ENCODE peak calls at places on chromosome 13, in nine cellular contexts. M is IMR-90, C is Caki2, I is SJSA1, B is posterior cingulate gyrus, G is iPS-NIHi11, V is COLO829, Q is GM23338, R is AG10803. D is an unnamed sample.

GRCh38 chr13:113639661-113640262 is 18.2 kb downstream of the ATP4B start:
- DNase-seq in M (no peak), C (no peak), I (no peak), B (no peak), G (no peak), V (no peak), Q (no peak), R (peak; percentile 28), D (no peak)

GRCh38 chr13:96294930-96295657 is 205.2 kb downstream of the HS6ST3 start:
- DNase-seq in M (no peak), C (no peak), I (no peak), B (no peak), G (peak; percentile 13), V (no peak), Q (peak; percentile 81), R (no peak), D (no peak)

GRCh38 chr13:105774739-105775460 is 760.6 kb downstream of the EFNB2 start:
- DNase-seq in M (peak; percentile 2), C (peak; percentile 95), I (peak; percentile 45), B (no peak), G (no peak), V (no peak), Q (peak; percentile 12), R (no peak), D (peak; percentile 12)

GRCh38 chr13:113815151-113816058 is 48.5 kb downstream of the GAS6 start:
- DNase-seq in M (no peak), C (no peak), I (no peak), B (peak; percentile 49), G (no peak), V (peak; percentile 32), Q (no peak), R (no peak), D (peak; percentile 66)

GRCh38 chr13:95391785-95392184 is 90.5 kb upstream of the ABCC4 start:
- DNase-seq in M (no peak), C (no peak), I (no peak), B (no peak), G (no peak), V (no peak), Q (no peak), R (no peak), D (no peak)

GRCh38 chr13:101317986-101318523 is 98.3 kb downstream of the NALCN start:
- DNase-seq in M (no peak), C (no peak), I (no peak), B (peak; percentile 65), G (no peak), V (no peak), Q (no peak), R (no peak), D (no peak)

GRCh38 chr13:43815204-43815603 is 28.4 kb upstream of the ENOX1 start:
- DNase-seq in M (peak; percentile 88), C (no peak), I (peak; percentile 55), B (no peak), G (no peak), V (peak; percentile 72), Q (no peak), R (peak; percentile 82), D (no peak)

GRCh38 chr13:93984876-93985275 is 494.6 kb downstream of the DCT start:
- DNase-seq in M (no peak), C (no peak), I (no peak), B (no peak), G (peak; percentile 45), V (no peak), Q (peak; percentile 61), R (no peak), D (no peak)

GRCh38 chr13:38662362-38662761 is 24.5 kb upstream of the FREM2 start:
- DNase-seq in M (peak; percentile 16), C (no peak), I (no peak), B (no peak), G (no peak), V (peak; percentile 24), Q (peak; percentile 17), R (peak; percentile 46), D (no peak)

GRCh38 chr13:99214691-99215090 is 14.0 kb downstream of the UBAC2 start:
- DNase-seq in M (no peak), C (no peak), I (no peak), B (no peak), G (no peak), V (no peak), Q (no peak), R (no peak), D (no peak)

GRCh38 chr13:72774019-72774418 is 7.7 kb downstream of the DIS3 start:
- DNase-seq in M (no peak), C (no peak), I (peak; percentile 22), B (no peak), G (no peak), V (no peak), Q (no peak), R (peak; percentile 17), D (no peak)

GRCh38 chr13:98584668-98585397 is 7.9 kb upstream of the STK24 start:
- DNase-seq in M (no peak), C (no peak), I (no peak), B (no peak), G (no peak), V (no peak), Q (no peak), R (peak; percentile 66), D (no peak)

GRCh38 chr13:102643656-102644055 is 46.9 kb downstream of the TPP2 start:
- DNase-seq in M (peak; percentile 21), C (no peak), I (no peak), B (no peak), G (no peak), V (no peak), Q (no peak), R (no peak), D (no peak)

GRCh38 chr13:44052843-44053607 is 173.3 kb downstream of the LACC1 start:
- DNase-seq in M (peak; percentile 65), C (no peak), I (no peak), B (peak; percentile 82), G (peak; percentile 18), V (no peak), Q (peak; percentile 60), R (peak; percentile 62), D (no peak)

GRCh38 chr13:51923983-51924539 is 62.3 kb downstream of the CCDC70 start:
- DNase-seq in M (no peak), C (no peak), I (no peak), B (no peak), G (peak; percentile 63), V (peak; percentile 27), Q (peak; percentile 75), R (no peak), D (no peak)

GRCh38 chr13:28530729-28531194 is 35.8 kb upstream of the FLT1 start:
- DNase-seq in M (no peak), C (no peak), I (no peak), B (no peak), G (no peak), V (peak; percentile 20), Q (no peak), R (peak; percentile 43), D (no peak)

GRCh38 chr13:79398915-79399314 is 7.1 kb downstream of the RBM26 start:
- DNase-seq in M (peak; percentile 55), C (peak; percentile 17), I (no peak), B (no peak), G (no peak), V (no peak), Q (no peak), R (no peak), D (no peak)

GRCh38 chr13:22800726-22801401 is 379.9 kb upstream of the SGCG start:
- DNase-seq in M (peak; percentile 0), C (no peak), I (no peak), B (no peak), G (no peak), V (no peak), Q (no peak), R (peak; percentile 57), D (peak; percentile 10)

GRCh38 chr13:33494596-33495214 is 209.2 kb upstream of the STARD13 start:
- DNase-seq in M (peak; percentile 97), C (peak; percentile 61), I (peak; percentile 85), B (no peak), G (no peak), V (peak; percentile 57), Q (peak; percentile 20), R (peak; percentile 77), D (no peak)

GRCh38 chr13:44648392-44649117 is 72.4 kb upstream of the TSC22D1 start:
- DNase-seq in M (no peak), C (peak; percentile 4), I (no peak), B (no peak), G (peak; percentile 36), V (no peak), Q (peak; percentile 43), R (peak; percentile 29), D (peak; percentile 26)

GRCh38 chr13:105679832-105680231 is 855.6 kb downstream of the EFNB2 start:
- DNase-seq in M (no peak), C (no peak), I (no peak), B (no peak), G (no peak), V (no peak), Q (no peak), R (no peak), D (no peak)

GRCh38 chr13:39516140-39516539 is 86.9 kb downstream of the LHFPL6 start:
- DNase-seq in M (no peak), C (no peak), I (no peak), B (no peak), G (no peak), V (no peak), Q (no peak), R (peak; percentile 69), D (no peak)

GRCh38 chr13:29573190-29573589 is 22.3 kb downstream of the SLC7A1 start:
- DNase-seq in M (peak; percentile 39), C (no peak), I (no peak), B (peak; percentile 89), G (no peak), V (no peak), Q (no peak), R (peak; percentile 59), D (peak; percentile 15)

GRCh38 chr13:50370303-50370950 is 355.2 kb downstream of the KCNRG start:
- DNase-seq in M (no peak), C (no peak), I (no peak), B (no peak), G (no peak), V (no peak), Q (no peak), R (no peak), D (peak; percentile 65)

GRCh38 chr13:37966266-37966665 is 96.7 kb upstream of the TRPC4 start:
- DNase-seq in M (no peak), C (peak; percentile 2), I (no peak), B (no peak), G (no peak), V (no peak), Q (no peak), R (no peak), D (no peak)

GRCh38 chr13:51475727-51476521 is 23.1 kb upstream of the INTS6 start:
- DNase-seq in M (peak; percentile 74), C (no peak), I (no peak), B (no peak), G (no peak), V (no peak), Q (no peak), R (no peak), D (no peak)

GRCh38 chr13:43128504-43128929 is 105.1 kb downstream of the DNAJC15 start:
- DNase-seq in M (no peak), C (no peak), I (no peak), B (no peak), G (no peak), V (no peak), Q (no peak), R (no peak), D (peak; percentile 23)

GRCh38 chr13:113631341-113632095 is 26.5 kb downstream of the ATP4B start:
- DNase-seq in M (no peak), C (no peak), I (no peak), B (peak; percentile 79), G (no peak), V (no peak), Q (no peak), R (no peak), D (no peak)

GRCh38 chr13:72536668-72537399 is 190.6 kb downstream of the MZT1 start:
- DNase-seq in M (no peak), C (peak; percentile 43), I (no peak), B (peak; percentile 51), G (no peak), V (no peak), Q (peak; percentile 16), R (no peak), D (no peak)

GRCh38 chr13:40402931-40403412 is 263.5 kb downstream of the FOXO1 start:
- DNase-seq in M (peak; percentile 49), C (peak; percentile 8), I (peak; percentile 64), B (no peak), G (peak; percentile 32), V (peak; percentile 73), Q (peak; percentile 18), R (peak; percentile 68), D (no peak)

GRCh38 chr13:44312898-44313551 is 60.6 kb upstream of the SERP2 start:
- DNase-seq in M (peak; percentile 95), C (peak; percentile 83), I (peak; percentile 85), B (no peak), G (no peak), V (peak; percentile 27), Q (no peak), R (peak; percentile 83), D (no peak)

D was measured in GM12865.